ENCODE peak calls at places on chromosomes 11 and 22, in eight cellular contexts. U is thoracic aorta; E is tibial nerve; F is brain microvascular endothelial cell; C is CD8-positive, alpha-beta T cell; X is Panc1; I is neuronal stem cell; N is CD4-positive, alpha-beta T cell. L is an unnamed sample.
A peak's percentile ranks its signal among the peaks of the same experiment; 100 is the strongest.

GRCh38 chr11:43789700-43790443 is 90.8 kb upstream of the ALKBH3 start:
- DNase-seq in U (no peak), E (no peak), F (peak; percentile 28), C (no peak), X (peak; percentile 53), I (no peak), N (no peak), L (no peak)

GRCh38 chr22:40666151-40666848 is 13.0 kb upstream of the MCHR1 start:
- DNase-seq in U (no peak), E (no peak), F (no peak), C (no peak), X (no peak), I (no peak), N (no peak), L (no peak)

GRCh38 chr11:8698379-8698851 is 15.8 kb downstream of the RPL27A start:
- DNase-seq in U (no peak), E (no peak), F (no peak), C (no peak), X (no peak), I (no peak), N (no peak), L (no peak)

GRCh38 chr11:42066113-42066512 is 606.7 kb upstream of the LRRC4C start:
- DNase-seq in U (no peak), E (no peak), F (peak; percentile 71), C (no peak), X (no peak), I (no peak), N (no peak), L (no peak)

GRCh38 chr11:6621711-6622211 is 2.5 kb upstream of the TPP1 start:
- DNase-seq in U (no peak), E (no peak), F (no peak), C (no peak), X (no peak), I (no peak), N (no peak), L (no peak)

GRCh38 chr11:93583490-93583889 is 40.3 kb upstream of the SMCO4 start:
- DNase-seq in U (no peak), E (no peak), F (no peak), C (no peak), X (no peak), I (no peak), N (no peak), L (no peak)

GRCh38 chr11:108069947-108070346 is 51.4 kb upstream of the ACAT1 start:
- DNase-seq in U (no peak), E (no peak), F (peak; percentile 45), C (no peak), X (no peak), I (no peak), N (no peak), L (no peak)

GRCh38 chr11:27282141-27282590 is 80.8 kb downstream of the CCDC34 start:
- DNase-seq in U (peak; percentile 26), E (peak; percentile 23), F (peak; percentile 93), C (no peak), X (no peak), I (no peak), N (no peak), L (no peak)

GRCh38 chr11:18171377-18172000 is 1.1 kb upstream of the MRGPRX4 start:
- DNase-seq in U (no peak), E (peak; percentile 16), F (peak; percentile 12), C (no peak), X (peak; percentile 15), I (peak; percentile 6), N (no peak), L (no peak)

GRCh38 chr11:119635776-119636175 is 93.2 kb downstream of the NECTIN1 start:
- DNase-seq in U (no peak), E (no peak), F (no peak), C (no peak), X (no peak), I (no peak), N (no peak), L (no peak)

GRCh38 chr11:88631497-88631896 is 294.0 kb upstream of the CTSC start:
- DNase-seq in U (no peak), E (no peak), F (no peak), C (no peak), X (no peak), I (peak; percentile 2), N (no peak), L (no peak)

GRCh38 chr11:726278-726915 is 20.4 kb downstream of the EPS8L2 start:
- DNase-seq in U (no peak), E (no peak), F (no peak), C (peak; percentile 57), X (no peak), I (no peak), N (peak; percentile 35), L (no peak)

GRCh38 chr11:60703374-60703773 is 4.0 kb downstream of the MS4A8 start:
- DNase-seq in U (no peak), E (no peak), F (no peak), C (no peak), X (no peak), I (no peak), N (no peak), L (no peak)

GRCh38 chr22:44365832-44366231 is 53.1 kb upstream of the SHISAL1 start:
- DNase-seq in U (no peak), E (no peak), F (no peak), C (no peak), X (no peak), I (no peak), N (no peak), L (no peak)

GRCh38 chr11:19577391-19577831 is 135.2 kb upstream of the NAV2 start:
- DNase-seq in U (no peak), E (no peak), F (no peak), C (no peak), X (no peak), I (no peak), N (no peak), L (no peak)
- H3K27ac ChIP-seq in U (peak overlapping the region; percentile 97), E (no peak overlapping the region), F (peak overlapping the region; percentile 40), C (no peak overlapping the region), X (no peak overlapping the region), I (no peak overlapping the region), N (no peak overlapping the region), L (peak overlapping the region; percentile 1)

DNA sequence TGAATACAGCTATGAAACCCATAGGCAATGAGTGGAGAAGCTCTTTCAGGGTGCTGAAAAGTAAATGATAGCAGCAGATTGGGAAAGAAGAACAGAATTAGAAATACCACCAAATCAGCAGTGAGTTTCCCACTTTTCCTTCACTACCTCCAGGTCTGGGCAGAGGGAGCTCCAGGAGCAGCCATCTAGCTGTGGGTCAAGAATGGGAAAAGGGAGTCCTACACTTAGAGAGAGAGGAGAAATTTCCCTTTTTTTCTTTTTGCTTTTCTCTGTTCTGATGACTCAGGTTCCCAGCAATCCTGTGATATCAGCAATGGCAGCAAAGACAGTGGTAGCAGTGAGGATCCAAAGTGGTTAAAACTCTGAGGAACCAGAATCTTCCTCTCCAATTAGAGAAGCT is 263.9 kb downstream of the NXPE2 start:
- DNase-seq in U (no peak), E (no peak), F (no peak), C (no peak), X (no peak), I (no peak), N (no peak), L (no peak)
- H3K27ac ChIP-seq in U (no peak overlapping the region), E (no peak overlapping the region), F (no peak overlapping the region), C (no peak overlapping the region), X (no peak overlapping the region), I (no peak overlapping the region), N (no peak overlapping the region), L (no peak overlapping the region)

DNA sequence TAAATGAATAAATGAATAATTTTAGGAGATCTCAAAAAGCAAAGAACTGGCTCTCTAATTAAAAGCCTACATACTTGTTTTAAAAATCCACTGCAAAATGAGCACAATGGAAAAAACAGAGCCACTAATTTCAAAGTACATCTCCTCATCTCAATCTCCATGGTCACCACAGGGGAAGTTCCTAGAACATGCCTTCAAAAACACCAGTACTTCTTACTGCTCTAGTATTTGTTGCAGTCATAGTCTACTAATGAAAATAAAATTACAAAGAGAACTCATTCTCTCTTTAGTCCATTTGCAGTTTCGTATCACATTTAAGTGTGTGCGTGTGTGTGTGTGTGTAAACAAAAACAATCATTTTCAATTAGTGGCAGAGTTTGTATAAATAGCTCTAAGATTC is 54.0 kb downstream of the PIK3C2A start:
- DNase-seq in U (no peak), E (no peak), F (no peak), C (no peak), X (no peak), I (no peak), N (no peak), L (no peak)
- H3K27ac ChIP-seq in U (peak overlapping the region; percentile 56), E (no peak overlapping the region), F (no peak overlapping the region), C (no peak overlapping the region), X (no peak overlapping the region), I (no peak overlapping the region), N (no peak overlapping the region), L (no peak overlapping the region)

GRCh38 chr22:37317698-37318210 is 35.4 kb downstream of the CYTH4 start:
- DNase-seq in U (no peak), E (no peak), F (no peak), C (no peak), X (no peak), I (no peak), N (no peak), L (no peak)

GRCh38 chr22:37319469-37319868 is 37.2 kb downstream of the CYTH4 start:
- DNase-seq in U (no peak), E (no peak), F (no peak), C (no peak), X (no peak), I (no peak), N (no peak), L (no peak)

GRCh38 chr22:37318255-37319109 is 36.2 kb downstream of the CYTH4 start:
- DNase-seq in U (no peak), E (no peak), F (no peak), C (no peak), X (no peak), I (no peak), N (no peak), L (no peak)

GRCh38 chr22:37321288-37321687 is 39.0 kb downstream of the CYTH4 start:
- DNase-seq in U (no peak), E (no peak), F (no peak), C (no peak), X (no peak), I (no peak), N (no peak), L (no peak)

DNA sequence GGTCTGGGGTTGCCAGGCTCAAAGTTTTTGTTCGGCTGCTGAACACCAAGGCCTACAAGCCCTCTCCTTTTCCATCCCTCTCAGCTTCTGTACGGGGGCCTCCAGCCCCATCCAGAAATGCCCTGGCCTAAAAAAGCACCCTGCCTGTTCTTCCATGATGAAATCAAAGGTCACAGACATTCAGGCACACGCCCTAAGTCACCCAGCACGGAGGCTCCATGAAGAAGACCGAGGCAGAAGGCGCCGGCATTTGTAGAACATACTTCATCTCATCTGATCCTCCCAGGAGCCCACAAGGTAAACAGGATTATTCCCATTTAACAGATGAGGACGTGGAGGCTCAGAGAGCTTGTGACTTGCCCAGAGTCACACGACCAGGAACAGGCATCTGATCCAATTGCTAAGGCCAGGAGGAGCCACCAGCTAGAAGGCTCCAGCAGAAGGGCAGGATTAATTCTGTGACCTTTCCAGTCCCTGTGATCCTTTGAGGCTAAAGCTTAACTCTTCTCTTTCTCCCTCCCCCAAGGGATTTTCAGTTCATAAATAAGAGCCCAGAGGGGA is 38.5 kb downstream of the CYTH4 start:
- DNase-seq in U (no peak), E (no peak), F (no peak), C (no peak), X (no peak), I (no peak), N (no peak), L (no peak)
- H3K27ac ChIP-seq in U (no peak overlapping the region), E (no peak overlapping the region), F (no peak overlapping the region), C (no peak overlapping the region), X (no peak overlapping the region), I (no peak overlapping the region), N (no peak overlapping the region), L (no peak overlapping the region)